ENCODE peak calls at places on chromosomes 11 and 22, in eight cellular contexts. X, G, C, H, R, F, Z and I are unnamed samples.
A peak's percentile ranks its signal among the peaks of the same experiment; 100 is the strongest.

GRCh38 chr22:39301926-39302325 is 17.5 kb downstream of the RPL3 start:
- DNase-seq in R (no peak), F (no peak), G (no peak), X (no peak), C (no peak), H (no peak), Z (no peak), I (no peak)

GRCh38 chr11:58395581-58395980 is 11.1 kb downstream of the OR5B3 start:
- DNase-seq in Z (no peak), F (no peak), G (no peak), C (no peak), R (no peak), X (no peak), H (no peak), I (no peak)

GRCh38 chr22:28711341-28711740 is 30.3 kb downstream of the CHEK2 start:
- DNase-seq in F (no peak), G (no peak), X (no peak), H (no peak), Z (no peak), C (no peak), R (no peak), I (no peak)

GRCh38 chr11:19723572-19724342 is 11.1 kb downstream of the NAV2 start:
- DNase-seq in F (peak; percentile 17), C (no peak), X (peak; percentile 16), Z (peak; percentile 53), R (no peak), H (no peak), G (peak; percentile 56), I (peak; percentile 81)

GRCh38 chr11:59600636-59601035 is 14.9 kb downstream of the OSBP start:
- DNase-seq in H (no peak), Z (no peak), F (no peak), R (no peak), X (no peak), C (no peak), G (no peak), I (no peak)

GRCh38 chr22:26615149-26615548 is 2.7 kb downstream of the CRYBB1 start:
- DNase-seq in G (no peak), X (no peak), R (peak; percentile 23), F (no peak), H (no peak), C (no peak), Z (no peak), I (no peak)

GRCh38 chr11:117179048-117179999 is 781 bp downstream of the SIDT2 start:
- DNase-seq in C (peak; percentile 21), R (peak; percentile 92), X (peak; percentile 45), Z (peak; percentile 35), H (peak; percentile 34), G (peak; percentile 82), F (peak; percentile 57), I (peak; percentile 56)

GRCh38 chr11:33500865-33501479 is 199.7 kb downstream of the C11orf91 start:
- DNase-seq in Z (no peak), C (no peak), G (no peak), H (peak; percentile 72), X (no peak), R (no peak), F (no peak), I (no peak)

GRCh38 chr11:1297011-1297575 is 12.3 kb downstream of the TOLLIP start:
- DNase-seq in R (peak; percentile 64), C (no peak), Z (no peak), G (no peak), X (no peak), H (no peak), F (no peak), I (no peak)

GRCh38 chr11:110011595-110011994 is 81.6 kb upstream of the ZC3H12C start:
- DNase-seq in X (no peak), C (no peak), H (no peak), G (no peak), R (no peak), Z (no peak), F (no peak), I (no peak)